ENCODE peak calls at places on chromosomes 12 and 14, in four cellular contexts. One of them, this sample, is unnamed.

GRCh38 chr12:121033625-121034349 is 5.3 kb downstream of the OASL start:
- DNase-seq in K562: no peak
- DNase-seq in H1: no peak
- DNase-seq in IMR-90: no peak
- DNase-seq in this sample: peak

GRCh38 chr12:107145397-107145796 is 52.0 kb upstream of the CRY1 start:
- DNase-seq in H1: no peak
- DNase-seq in IMR-90: peak
- DNase-seq in K562: no peak
- DNase-seq in this sample: no peak

GRCh38 chr12:39012870-39013269 is 107.5 kb upstream of the CPNE8 start:
- DNase-seq in K562: no peak
- DNase-seq in IMR-90: no peak
- DNase-seq in H1: no peak
- DNase-seq in this sample: no peak

GRCh38 chr12:47038270-47038748 is 41.1 kb upstream of the PCED1B start:
- DNase-seq in IMR-90: peak
- DNase-seq in H1: no peak
- DNase-seq in K562: no peak
- DNase-seq in this sample: no peak

GRCh38 chr12:62252576-62252975 is 7.6 kb upstream of the USP15 start:
- DNase-seq in H1: no peak
- DNase-seq in K562: no peak
- DNase-seq in IMR-90: peak
- DNase-seq in this sample: no peak

GRCh38 chr12:83476006-83476405 is 789.3 kb downstream of the TMTC2 start:
- DNase-seq in H1: no peak
- DNase-seq in IMR-90: no peak
- DNase-seq in K562: no peak
- DNase-seq in this sample: no peak

GRCh38 chr12:2498961-2499500 is 295.7 kb upstream of the FKBP4 start:
- DNase-seq in IMR-90: no peak
- DNase-seq in K562: no peak
- DNase-seq in H1: no peak
- DNase-seq in this sample: no peak

GRCh38 chr12:15709524-15709923 is 79.7 kb downstream of the EPS8 start:
- DNase-seq in IMR-90: no peak
- DNase-seq in K562: no peak
- DNase-seq in H1: no peak
- DNase-seq in this sample: no peak

GRCh38 chr12:133234971-133235370 is 706 bp downstream of the ANHX start:
- DNase-seq in IMR-90: no peak
- DNase-seq in K562: no peak
- DNase-seq in H1: no peak
- DNase-seq in this sample: no peak

GRCh38 chr14:68789002-68789797 is 3.7 kb downstream of the ZFP36L1 start:
- DNase-seq in H1: peak
- DNase-seq in IMR-90: peak
- DNase-seq in K562: peak
- DNase-seq in this sample: no peak

GRCh38 chr14:73796881-73797539 is 54.6 kb upstream of the PTGR2 start:
- DNase-seq in IMR-90: peak
- DNase-seq in H1: no peak
- DNase-seq in K562: no peak
- DNase-seq in this sample: no peak

GRCh38 chr14:49362916-49363315 is 223.3 kb downstream of the RPS29 start:
- DNase-seq in K562: no peak
- DNase-seq in H1: no peak
- DNase-seq in IMR-90: no peak
- DNase-seq in this sample: no peak

GRCh38 chr12:47650469-47650868 is 55.4 kb downstream of the RPAP3 start:
- DNase-seq in IMR-90: peak
- DNase-seq in H1: no peak
- DNase-seq in K562: no peak
- DNase-seq in this sample: no peak

GRCh38 chr12:129127771-129128170 is 274.5 kb downstream of the GLT1D1 start:
- DNase-seq in IMR-90: no peak
- DNase-seq in H1: no peak
- DNase-seq in K562: no peak
- DNase-seq in this sample: no peak

GRCh38 chr14:49461529-49462401 is 124.4 kb downstream of the RPS29 start:
- DNase-seq in K562: peak
- DNase-seq in IMR-90: peak
- DNase-seq in H1: no peak
- DNase-seq in this sample: peak

GRCh38 chr12:59444932-59445331 is 150.9 kb upstream of the SLC16A7 start:
- DNase-seq in K562: no peak
- DNase-seq in H1: no peak
- DNase-seq in IMR-90: peak
- DNase-seq in this sample: no peak

GRCh38 chr14:99728981-99729451 is 44.9 kb downstream of the CYP46A1 start:
- DNase-seq in K562: no peak
- DNase-seq in IMR-90: no peak
- DNase-seq in H1: peak
- DNase-seq in this sample: no peak

GRCh38 chr14:50607181-50607580 is 47.2 kb downstream of the ATL1 start:
- DNase-seq in K562: no peak
- DNase-seq in H1: no peak
- DNase-seq in IMR-90: peak
- DNase-seq in this sample: no peak

GRCh38 chr14:95307402-95308041 is 12.2 kb downstream of the CLMN start:
- DNase-seq in K562: no peak
- DNase-seq in H1: no peak
- DNase-seq in IMR-90: no peak
- DNase-seq in this sample: no peak

GRCh38 chr14:93994919-93995682 is 2.0 kb upstream of the CCDC197 start:
- DNase-seq in IMR-90: peak
- DNase-seq in K562: no peak
- DNase-seq in H1: no peak
- DNase-seq in this sample: no peak

GRCh38 chr14:103894723-103895059 is 33.6 kb upstream of the TDRD9 start:
- DNase-seq in IMR-90: no peak
- DNase-seq in K562: no peak
- DNase-seq in H1: no peak
- DNase-seq in this sample: no peak
- TF ChIP-seq CHD1 in IMR-90: no peak
- TF ChIP-seq CHD1 in K562: no peak
- TF ChIP-seq CHD1 in H1: no peak
- TF ChIP-seq CHD1 in this sample: no peak

DNA sequence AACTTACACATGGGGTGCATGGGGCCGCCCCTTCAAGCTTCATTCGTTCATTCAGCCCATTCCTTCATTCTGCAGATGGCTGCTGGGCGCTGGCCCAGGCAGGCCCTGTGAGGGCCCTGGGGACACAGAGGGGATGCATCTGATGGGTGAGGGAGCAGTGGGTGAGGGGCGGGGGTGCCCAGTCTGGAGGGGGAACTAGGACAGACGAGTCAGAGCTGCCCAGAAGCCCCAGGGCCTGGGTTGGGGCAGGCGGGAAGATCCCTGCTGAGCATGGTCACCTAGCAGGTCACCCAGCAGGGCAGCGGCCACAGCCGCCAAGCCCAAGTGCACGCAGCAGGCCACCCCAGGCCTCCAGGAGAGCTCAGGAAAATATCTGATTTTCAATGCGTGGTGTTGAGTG is 14.1 kb downstream of the TRMT61A start:
- DNase-seq in IMR-90: no peak
- DNase-seq in H1: no peak
- DNase-seq in K562: no peak
- DNase-seq in this sample: no peak
- H2AFZ ChIP-seq in IMR-90: peak
- H2AFZ ChIP-seq in H1: no peak
- H2AFZ ChIP-seq in K562: no peak
- H2AFZ ChIP-seq in this sample: no peak

DNA sequence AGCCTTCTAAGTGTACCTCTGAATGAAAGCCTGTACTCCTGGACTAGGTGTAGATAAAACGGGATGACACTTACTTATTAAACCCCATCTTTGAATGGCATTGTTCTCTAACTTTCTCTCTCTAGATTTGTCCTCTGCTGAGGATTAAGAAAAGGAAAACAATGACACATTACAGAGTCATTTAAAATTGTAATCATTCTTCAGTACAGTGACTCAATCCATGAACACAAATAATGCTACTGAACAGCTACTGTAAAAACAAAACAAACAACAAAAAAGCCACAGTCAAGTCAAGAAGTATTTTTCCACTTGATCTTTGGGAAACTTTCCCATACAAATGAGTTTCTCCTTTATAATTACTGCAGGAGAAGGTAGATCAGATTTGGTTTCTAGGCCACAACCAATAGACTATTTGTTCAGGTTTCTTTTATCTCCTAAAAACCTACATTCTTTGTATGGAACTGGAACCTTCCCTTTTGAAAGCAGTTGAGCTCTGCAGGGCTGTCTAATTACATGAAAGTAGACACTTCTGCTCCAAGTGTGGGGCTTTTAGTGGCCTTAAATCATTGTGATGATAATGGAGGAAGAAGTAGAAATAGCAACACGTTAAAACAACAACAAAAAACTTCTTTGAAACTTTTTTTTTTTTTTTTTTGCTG is 219.1 kb downstream of the ESR2 start:
- DNase-seq in IMR-90: peak
- DNase-seq in K562: no peak
- DNase-seq in H1: no peak
- DNase-seq in this sample: no peak
- TF ChIP-seq CHD1 in IMR-90: no peak
- TF ChIP-seq CHD1 in K562: no peak
- TF ChIP-seq CHD1 in H1: no peak
- TF ChIP-seq CHD1 in this sample: no peak

GRCh38 chr12:91309450-91309849 is 126.8 kb upstream of the DCN start:
- DNase-seq in K562: no peak
- DNase-seq in IMR-90: no peak
- DNase-seq in H1: no peak
- DNase-seq in this sample: no peak
- H2AFZ ChIP-seq in K562: no peak
- H2AFZ ChIP-seq in IMR-90: no peak
- H2AFZ ChIP-seq in H1: no peak
- H2AFZ ChIP-seq in this sample: no peak

GRCh38 chr12:77104792-77105191 is 39.4 kb upstream of the E2F7 start:
- DNase-seq in IMR-90: peak
- DNase-seq in K562: no peak
- DNase-seq in H1: no peak
- DNase-seq in this sample: no peak
- TF ChIP-seq CHD1 in IMR-90: no peak
- TF ChIP-seq CHD1 in K562: no peak
- TF ChIP-seq CHD1 in H1: no peak
- TF ChIP-seq CHD1 in this sample: no peak

GRCh38 chr14:60222820-60223219 is 26.2 kb upstream of the PPM1A start:
- DNase-seq in IMR-90: no peak
- DNase-seq in H1: no peak
- DNase-seq in K562: no peak
- DNase-seq in this sample: no peak
- H2AFZ ChIP-seq in IMR-90: no peak
- H2AFZ ChIP-seq in H1: peak
- H2AFZ ChIP-seq in K562: peak
- H2AFZ ChIP-seq in this sample: no peak

This sample was measured in GM12878.